ENCODE peak calls at places on chromosome 10, in four cellular contexts. One of them, this sample, is unnamed.

GRCh38 chr10:14748471-14748870 is 26.2 kb downstream of the FAM107B start:
- DNase-seq in breast epithelium: no peak
- DNase-seq in testis: no peak
- DNase-seq in OCI-LY7: no peak
- DNase-seq in this sample: no peak

GRCh38 chr10:33465747-33466146 is 131.3 kb upstream of the NRP1 start:
- DNase-seq in breast epithelium: no peak
- DNase-seq in testis: no peak
- DNase-seq in OCI-LY7: no peak
- DNase-seq in this sample: no peak

GRCh38 chr10:51585742-51586141 is 113.7 kb downstream of the CSTF2T start:
- DNase-seq in breast epithelium: no peak
- DNase-seq in testis: no peak
- DNase-seq in OCI-LY7: no peak
- DNase-seq in this sample: no peak

GRCh38 chr10:60006046-60006445 is 99.7 kb upstream of the CCDC6 start:
- DNase-seq in breast epithelium: no peak
- DNase-seq in testis: no peak
- DNase-seq in OCI-LY7: no peak
- DNase-seq in this sample: no peak

GRCh38 chr10:3986407-3987141 is 201.6 kb upstream of the KLF6 start:
- DNase-seq in breast epithelium: no peak
- DNase-seq in testis: no peak
- DNase-seq in OCI-LY7: peak
- DNase-seq in this sample: no peak

GRCh38 chr10:794382-794956 is 105.0 kb upstream of the DIP2C start:
- DNase-seq in breast epithelium: no peak
- DNase-seq in testis: peak
- DNase-seq in OCI-LY7: no peak
- DNase-seq in this sample: no peak

GRCh38 chr10:132970641-132971438 is 28.5 kb upstream of the CFAP46 start:
- DNase-seq in breast epithelium: peak
- DNase-seq in testis: no peak
- DNase-seq in OCI-LY7: no peak
- DNase-seq in this sample: no peak

GRCh38 chr10:89147256-89147655 is 59.9 kb downstream of the CH25H start:
- DNase-seq in breast epithelium: no peak
- DNase-seq in testis: no peak
- DNase-seq in OCI-LY7: no peak
- DNase-seq in this sample: peak

GRCh38 chr10:6813876-6814275 is 233.8 kb upstream of the PRKCQ start:
- DNase-seq in breast epithelium: no peak
- DNase-seq in testis: no peak
- DNase-seq in OCI-LY7: no peak
- DNase-seq in this sample: no peak

GRCh38 chr10:14553434-14553833 is 221.3 kb downstream of the FAM107B start:
- DNase-seq in breast epithelium: no peak
- DNase-seq in testis: no peak
- DNase-seq in OCI-LY7: no peak
- DNase-seq in this sample: peak

GRCh38 chr10:100303724-100304319 is 17.3 kb upstream of the BLOC1S2 start:
- DNase-seq in breast epithelium: no peak
- DNase-seq in testis: no peak
- DNase-seq in OCI-LY7: peak
- DNase-seq in this sample: no peak

GRCh38 chr10:132094581-132095234 is 29.0 kb downstream of the JAKMIP3 start:
- DNase-seq in breast epithelium: no peak
- DNase-seq in testis: no peak
- DNase-seq in OCI-LY7: no peak
- DNase-seq in this sample: no peak

GRCh38 chr10:6464862-6465430 is 115.1 kb downstream of the PRKCQ start:
- DNase-seq in breast epithelium: no peak
- DNase-seq in testis: no peak
- DNase-seq in OCI-LY7: no peak
- DNase-seq in this sample: no peak

GRCh38 chr10:52688906-52689305 is 83.7 kb downstream of the MBL2 start:
- DNase-seq in breast epithelium: no peak
- DNase-seq in testis: no peak
- DNase-seq in OCI-LY7: no peak
- DNase-seq in this sample: no peak

GRCh38 chr10:110993024-110993693 is 73.8 kb downstream of the SHOC2 start:
- DNase-seq in breast epithelium: no peak
- DNase-seq in testis: no peak
- DNase-seq in OCI-LY7: no peak
- DNase-seq in this sample: peak

GRCh38 chr10:102227050-102227449 is 951 bp downstream of the ELOVL3 start:
- DNase-seq in breast epithelium: no peak
- DNase-seq in testis: no peak
- DNase-seq in OCI-LY7: no peak
- DNase-seq in this sample: no peak

GRCh38 chr10:122468923-122469781 is 7.8 kb downstream of the HTRA1 start:
- DNase-seq in breast epithelium: no peak
- DNase-seq in testis: no peak
- DNase-seq in OCI-LY7: no peak
- DNase-seq in this sample: peak

GRCh38 chr10:82643076-82643475 is 768.1 kb downstream of the NRG3 start:
- DNase-seq in breast epithelium: no peak
- DNase-seq in testis: no peak
- DNase-seq in OCI-LY7: no peak
- DNase-seq in this sample: no peak

GRCh38 chr10:8146650-8147049 is 92.2 kb downstream of the GATA3 start:
- DNase-seq in breast epithelium: no peak
- DNase-seq in testis: no peak
- DNase-seq in OCI-LY7: no peak
- DNase-seq in this sample: no peak

GRCh38 chr10:26214538-26215461 is 1.8 kb upstream of the GAD2 start:
- DNase-seq in breast epithelium: no peak
- DNase-seq in testis: no peak
- DNase-seq in OCI-LY7: no peak
- DNase-seq in this sample: no peak
- H3K4me3 ChIP-seq in breast epithelium: no peak
- H3K4me3 ChIP-seq in testis: no peak
- H3K4me3 ChIP-seq in OCI-LY7: no peak
- H3K4me3 ChIP-seq in this sample: no peak

DNA sequence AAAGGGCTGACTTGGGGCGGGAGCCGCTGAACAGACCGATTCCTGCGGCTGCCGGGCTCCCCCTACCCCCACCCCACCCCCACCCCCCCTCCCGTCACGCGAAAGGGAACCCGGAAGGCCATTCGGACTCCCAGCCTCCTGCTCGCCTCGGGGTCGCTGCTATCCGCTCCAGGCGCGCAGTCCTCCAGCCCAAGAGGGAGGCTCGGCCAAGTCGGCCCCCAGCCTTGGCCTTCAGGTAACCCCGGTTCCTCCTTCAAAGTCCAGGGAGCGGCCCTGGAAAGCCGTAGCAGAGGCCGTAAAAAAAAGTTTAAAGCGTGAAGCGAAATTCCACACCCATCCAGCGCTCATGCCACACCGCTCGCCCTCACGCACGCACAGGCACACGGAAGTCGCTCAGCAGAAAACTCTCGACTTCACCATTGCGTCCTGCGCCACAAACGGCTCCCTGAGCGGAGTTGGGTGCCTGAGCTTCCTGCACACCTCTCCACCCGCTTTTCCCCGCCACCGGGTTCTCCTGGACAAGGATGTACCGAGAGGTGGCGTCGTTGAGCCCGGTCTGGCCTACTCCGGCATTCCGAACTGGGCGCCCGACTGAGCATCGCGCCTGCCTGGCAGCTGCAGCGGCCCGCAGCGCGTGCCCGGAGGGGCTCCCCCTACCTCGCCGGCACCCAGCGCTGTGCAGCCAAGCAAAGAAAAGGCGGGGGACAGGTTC is 1.4 kb downstream of the SORCS3 start:
- DNase-seq in breast epithelium: no peak
- DNase-seq in testis: peak
- DNase-seq in OCI-LY7: no peak
- DNase-seq in this sample: no peak
- TF ChIP-seq CTCF in breast epithelium: no peak
- TF ChIP-seq CTCF in testis: peak
- TF ChIP-seq CTCF in OCI-LY7: no peak
- TF ChIP-seq CTCF in this sample: peak

GRCh38 chr10:104315486-104315921 is 22.8 kb downstream of the ITPRIP start:
- DNase-seq in breast epithelium: no peak
- DNase-seq in testis: no peak
- DNase-seq in OCI-LY7: no peak
- DNase-seq in this sample: no peak

GRCh38 chr10:104318810-104319684 is 19.2 kb downstream of the ITPRIP start:
- DNase-seq in breast epithelium: no peak
- DNase-seq in testis: peak
- DNase-seq in OCI-LY7: no peak
- DNase-seq in this sample: no peak

GRCh38 chr10:104317195-104318095 is 20.8 kb downstream of the ITPRIP start:
- DNase-seq in breast epithelium: no peak
- DNase-seq in testis: peak
- DNase-seq in OCI-LY7: peak
- DNase-seq in this sample: peak

GRCh38 chr10:104316321-104317099 is 21.8 kb downstream of the ITPRIP start:
- DNase-seq in breast epithelium: no peak
- DNase-seq in testis: no peak
- DNase-seq in OCI-LY7: no peak
- DNase-seq in this sample: no peak

GRCh38 chr10:104318096-104318725 is 20.1 kb downstream of the ITPRIP start:
- DNase-seq in breast epithelium: no peak
- DNase-seq in testis: no peak
- DNase-seq in OCI-LY7: no peak
- DNase-seq in this sample: no peak
- H3K27ac ChIP-seq in breast epithelium: peak
- H3K27ac ChIP-seq in testis: no peak
- H3K27ac ChIP-seq in OCI-LY7: peak
- H3K27ac ChIP-seq in this sample: no peak

GRCh38 chr10:77149001-77149400 is 488.6 kb downstream of the KCNMA1 start:
- DNase-seq in breast epithelium: no peak
- DNase-seq in testis: no peak
- DNase-seq in OCI-LY7: no peak
- DNase-seq in this sample: no peak
- H3K4me3 ChIP-seq in breast epithelium: no peak
- H3K4me3 ChIP-seq in testis: no peak
- H3K4me3 ChIP-seq in OCI-LY7: no peak
- H3K4me3 ChIP-seq in this sample: no peak

GRCh38 chr10:43202224-43202656 is 64.0 kb downstream of the CSGALNACT2 start:
- DNase-seq in breast epithelium: peak
- DNase-seq in testis: no peak
- DNase-seq in OCI-LY7: peak
- DNase-seq in this sample: no peak
- TF ChIP-seq CTCF in breast epithelium: peak
- TF ChIP-seq CTCF in testis: peak
- TF ChIP-seq CTCF in OCI-LY7: peak
- TF ChIP-seq CTCF in this sample: peak

GRCh38 chr10:124436191-124436638 is 13.6 kb downstream of the NKX1-2 start:
- DNase-seq in breast epithelium: no peak
- DNase-seq in testis: no peak
- DNase-seq in OCI-LY7: peak
- DNase-seq in this sample: no peak
- H3K27ac ChIP-seq in breast epithelium: no peak
- H3K27ac ChIP-seq in testis: no peak
- H3K27ac ChIP-seq in OCI-LY7: no peak
- H3K27ac ChIP-seq in this sample: no peak